ENCODE peak calls at places on chromosomes 5 and 9, in eight cellular contexts. J, B, T, D, V, U, P and C are unnamed samples.

GRCh38 chr5:118882666-118883065 is 105.7 kb downstream of the DTWD2 start:
- DNase-seq in B (no peak), V (no peak), J (no peak), P (no peak), U (no peak), T (no peak), D (no peak), C (no peak)

GRCh38 chr5:40172721-40173120 is 507.0 kb upstream of the PTGER4 start:
- DNase-seq in J (no peak), U (no peak), T (peak), V (peak), D (no peak), B (no peak), P (no peak), C (no peak)

GRCh38 chr9:71748280-71748743 is 20.0 kb downstream of the CEMIP2 start:
- DNase-seq in J (no peak), V (peak), P (no peak), D (no peak), B (no peak), U (no peak), T (no peak), C (no peak)

GRCh38 chr9:38047301-38048251 is 21.5 kb downstream of the SHB start:
- DNase-seq in V (peak), T (peak), U (peak), J (peak), D (no peak), B (no peak), P (no peak), C (no peak)

GRCh38 chr5:177023247-177023703 is 779 bp downstream of the ZNF346 start:
- DNase-seq in B (peak), P (no peak), T (peak), J (peak), U (peak), V (no peak), D (no peak), C (no peak)

GRCh38 chr5:66171349-66172344 is 27.5 kb downstream of the SREK1 start:
- DNase-seq in U (no peak), P (no peak), V (peak), B (no peak), D (peak), J (no peak), T (peak), C (no peak)

GRCh38 chr9:110076894-110077725 is 130.8 kb downstream of the C9orf152 start:
- DNase-seq in J (no peak), P (no peak), T (peak), U (no peak), B (no peak), V (peak), D (no peak), C (no peak)

GRCh38 chr5:176416123-176416924 is at the start of gene CLTB:
- DNase-seq in V (peak), B (peak), U (peak), J (peak), P (peak), T (peak), D (peak), C (peak)

GRCh38 chr5:176611435-176611834 is 1.5 kb upstream of the GPRIN1 start:
- DNase-seq in B (no peak), J (peak), D (no peak), T (peak), U (peak), P (peak), V (peak), C (peak)

GRCh38 chr5:39765381-39765780 is 340.6 kb upstream of the DAB2 start:
- DNase-seq in U (no peak), P (no peak), D (no peak), V (peak), J (no peak), T (no peak), B (no peak), C (no peak)

GRCh38 chr9:124202447-124202971 is 55.2 kb upstream of the NEK6 start:
- DNase-seq in P (no peak), B (peak), J (no peak), U (peak), V (no peak), T (no peak), D (no peak), C (no peak)

GRCh38 chr5:3429962-3430361 is 165.7 kb upstream of the IRX1 start:
- DNase-seq in V (no peak), D (no peak), J (no peak), B (no peak), U (no peak), T (no peak), P (no peak), C (no peak)

GRCh38 chr9:22395585-22396205 is 50.9 kb upstream of the DMRTA1 start:
- DNase-seq in U (no peak), D (no peak), T (peak), J (no peak), B (no peak), P (no peak), V (peak), C (no peak)

GRCh38 chr5:3297852-3298251 is 297.8 kb upstream of the IRX1 start:
- DNase-seq in J (no peak), P (no peak), D (no peak), B (no peak), U (no peak), V (no peak), T (no peak), C (no peak)

GRCh38 chr5:66814146-66814991 is 218.2 kb downstream of the MAST4 start:
- DNase-seq in T (peak), P (no peak), V (peak), J (peak), D (peak), U (peak), B (peak), C (no peak)

GRCh38 chr9:81609782-81610738 is 79.3 kb downstream of the TLE1 start:
- DNase-seq in V (no peak), D (peak), B (no peak), T (no peak), P (no peak), U (no peak), J (no peak), C (no peak)

GRCh38 chr5:58496488-58496887 is 5.3 kb downstream of the GAPT start:
- DNase-seq in J (no peak), T (no peak), D (no peak), B (no peak), P (no peak), V (no peak), U (no peak), C (no peak)

GRCh38 chr5:142720561-142721275 is 34.8 kb upstream of the FGF1 start:
- DNase-seq in J (no peak), U (peak), P (no peak), D (no peak), T (peak), V (no peak), B (no peak), C (no peak)

GRCh38 chr5:140131967-140132409 is 6.3 kb downstream of the IGIP start:
- DNase-seq in B (no peak), J (no peak), P (no peak), U (no peak), V (peak), T (peak), D (peak), C (no peak)

GRCh38 chr9:92482336-92482735 is at the start of gene ASPN:
- DNase-seq in J (no peak), P (no peak), D (no peak), B (no peak), T (no peak), U (no peak), V (peak), C (no peak)

GRCh38 chr5:2256646-2257288 is 374.0 kb upstream of the IRX4 start:
- DNase-seq in B (no peak), T (no peak), P (no peak), U (no peak), D (no peak), J (no peak), V (no peak), C (no peak)

GRCh38 chr9:134461436-134461982 is 135.3 kb downstream of the RXRA start:
- DNase-seq in P (no peak), V (peak), T (no peak), J (no peak), B (no peak), D (no peak), U (no peak), C (no peak)

GRCh38 chr9:79489241-79490000 is 82.3 kb upstream of the TLE4 start:
- DNase-seq in P (peak), T (peak), J (no peak), B (no peak), V (peak), D (no peak), U (peak), C (no peak)

GRCh38 chr5:122291000-122291592 is 20.9 kb upstream of the SNCAIP start:
- DNase-seq in V (no peak), U (no peak), B (no peak), D (no peak), J (no peak), P (no peak), T (no peak), C (no peak)

GRCh38 chr5:122297587-122298298 is 14.3 kb upstream of the SNCAIP start:
- DNase-seq in T (no peak), D (no peak), V (no peak), U (no peak), J (no peak), P (no peak), B (no peak), C (no peak)

GRCh38 chr5:122300374-122300773 is 11.7 kb upstream of the SNCAIP start:
- DNase-seq in D (no peak), B (no peak), P (no peak), J (no peak), T (no peak), V (no peak), U (no peak), C (no peak)

GRCh38 chr5:122292357-122292756 is 19.7 kb upstream of the SNCAIP start:
- DNase-seq in U (no peak), B (no peak), P (no peak), D (no peak), J (no peak), T (no peak), V (peak), C (no peak)

GRCh38 chr5:122295138-122295537 is 16.9 kb upstream of the SNCAIP start:
- DNase-seq in P (no peak), V (no peak), J (no peak), T (no peak), U (no peak), D (peak), B (no peak), C (no peak)
- TF ChIP-seq CTCF in P (no peak), V (peak), J (peak), T (no peak), U (peak), D (peak), B (peak), C (peak)

GRCh38 chr5:76145945-76146344 is 62.8 kb downstream of the SV2C start:
- DNase-seq in P (no peak), B (peak), V (no peak), T (no peak), J (no peak), U (peak), D (peak), C (no peak)
- TF ChIP-seq CTCF in P (no peak), B (peak), V (no peak), T (no peak), J (peak), U (no peak), D (peak), C (peak)

GRCh38 chr9:121915304-121915625 is 177.8 kb downstream of the TTLL11 start:
- DNase-seq in B (no peak), T (no peak), V (no peak), U (no peak), P (no peak), D (no peak), J (no peak), C (no peak)
- TF ChIP-seq CTCF in B (no peak), T (no peak), V (no peak), U (no peak), P (no peak), D (no peak), J (no peak), C (no peak)

DNA sequence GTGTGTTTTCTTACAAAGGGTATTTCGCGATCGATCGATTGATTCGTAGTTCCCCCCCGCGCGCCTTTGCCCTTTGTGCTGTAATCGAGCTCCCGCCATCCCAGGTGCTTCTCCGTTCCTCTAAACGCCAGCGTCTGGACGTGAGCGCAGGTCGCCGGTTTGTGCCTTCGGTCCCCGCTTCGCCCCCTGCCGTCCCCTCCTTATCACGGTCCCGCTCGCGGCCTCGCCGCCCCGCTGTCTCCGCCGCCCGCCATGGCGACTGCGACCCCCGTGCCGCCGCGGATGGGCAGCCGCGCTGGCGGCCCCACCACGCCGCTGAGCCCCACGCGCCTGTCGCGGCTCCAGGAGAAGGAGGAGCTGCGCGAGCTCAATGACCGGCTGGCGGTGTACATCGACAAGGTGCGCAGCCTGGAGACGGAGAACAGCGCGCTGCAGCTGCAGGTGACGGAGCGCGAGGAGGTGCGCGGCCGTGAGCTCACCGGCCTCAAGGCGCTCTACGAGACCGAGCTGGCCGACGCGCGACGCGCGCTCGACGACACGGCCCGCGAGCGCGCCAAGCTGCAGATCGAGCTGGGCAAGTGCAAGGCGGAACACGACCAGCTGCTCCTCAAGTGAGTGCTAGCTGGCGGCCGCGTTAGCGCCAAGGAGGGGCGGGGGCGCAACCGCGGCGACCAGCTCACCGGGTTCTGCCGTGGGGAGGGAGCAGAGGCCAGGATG is 479 bp downstream of the LMNB1 start:
- DNase-seq in V (peak), D (peak), T (peak), B (peak), P (peak), J (no peak), U (peak), C (peak)
- TF ChIP-seq CTCF in V (no peak), D (no peak), T (no peak), B (no peak), P (no peak), J (peak), U (no peak), C (peak)

GRCh38 chr5:6545036-6545693 is 87.7 kb downstream of the NSUN2 start:
- DNase-seq in P (no peak), J (no peak), B (no peak), D (no peak), U (peak), V (no peak), T (no peak), C (no peak)
- TF ChIP-seq CTCF in P (no peak), J (no peak), B (no peak), D (no peak), U (no peak), V (no peak), T (no peak), C (no peak)

GRCh38 chr5:180093241-180093640 is 21.7 kb upstream of the RNF130 start:
- DNase-seq in U (no peak), V (no peak), D (no peak), T (no peak), B (no peak), P (no peak), J (no peak), C (no peak)

GRCh38 chr5:180088561-180088960 is 17.0 kb upstream of the RNF130 start:
- DNase-seq in P (no peak), B (no peak), T (no peak), U (no peak), V (no peak), D (no peak), J (no peak), C (no peak)

GRCh38 chr5:180093651-180094382 is 22.3 kb upstream of the RNF130 start:
- DNase-seq in J (no peak), U (no peak), V (no peak), B (no peak), P (no peak), D (no peak), T (no peak), C (no peak)

GRCh38 chr5:180090098-180090768 is 18.7 kb upstream of the RNF130 start:
- DNase-seq in P (peak), V (peak), U (peak), J (peak), D (peak), B (peak), T (peak), C (peak)

GRCh38 chr5:180090769-180091546 is 19.4 kb upstream of the RNF130 start:
- DNase-seq in B (no peak), V (peak), D (peak), P (no peak), T (no peak), J (peak), U (peak), C (no peak)
- TF ChIP-seq CTCF in B (no peak), V (no peak), D (peak), P (no peak), T (peak), J (peak), U (no peak), C (no peak)